ENCODE peak calls at places on chromosomes 11 and 22, in four cellular contexts. J is ovary, B is tibial nerve, I is transverse colon. L is an unnamed sample.

GRCh38 chr11:30719420-30719819 is 133.3 kb upstream of the MPPED2 start:
- DNase-seq in J (no peak), B (no peak), I (no peak), L (no peak)

GRCh38 chr11:111635706-111636045 is 33.4 kb downstream of the SIK2 start:
- DNase-seq in I (peak; percentile 24), J (peak; percentile 35), B (peak; percentile 14), L (peak; percentile 24)

GRCh38 chr11:84313830-84314359 is 1027.7 kb upstream of the CCDC90B start:
- DNase-seq in J (no peak), I (no peak), B (no peak), L (no peak)

GRCh38 chr11:87859583-87859982 is 315.7 kb downstream of the RAB38 start:
- DNase-seq in I (no peak), B (peak; percentile 15), J (no peak), L (no peak)

GRCh38 chr22:25365491-25366261 is 146.2 kb downstream of the CRYBB2 start:
- DNase-seq in I (no peak), B (no peak), J (no peak), L (no peak)

GRCh38 chr11:80083561-80083960 is 642.7 kb upstream of the TENM4 start:
- DNase-seq in I (peak; percentile 7), B (no peak), J (no peak), L (no peak)

GRCh38 chr11:58676563-58677135 is 54.2 kb downstream of the CNTF start:
- DNase-seq in J (no peak), I (no peak), B (no peak), L (no peak)

GRCh38 chr11:35337136-35337918 is 82.0 kb downstream of the SLC1A2 start:
- DNase-seq in I (no peak), J (no peak), B (no peak), L (no peak)

GRCh38 chr22:44449061-44449682 is 48.9 kb downstream of the RTL6 start:
- DNase-seq in J (no peak), I (no peak), B (no peak), L (no peak)

GRCh38 chr11:1410366-1411291 is 20.9 kb downstream of the BRSK2 start:
- DNase-seq in J (no peak), B (no peak), I (no peak), L (no peak)

GRCh38 chr11:77039491-77040400 is 5.5 kb downstream of the B3GNT6 start:
- DNase-seq in J (no peak), B (peak; percentile 38), I (peak; percentile 74), L (no peak)

GRCh38 chr11:1218788-1219445 is 3.9 kb upstream of the MUC5B start:
- DNase-seq in I (peak; percentile 14), B (no peak), J (no peak), L (no peak)

GRCh38 chr11:45532552-45532951 is 132.9 kb downstream of the CHST1 start:
- DNase-seq in I (no peak), B (no peak), J (no peak), L (no peak)

GRCh38 chr22:41541484-41541883 is 2.8 kb downstream of the POLR3H start:
- DNase-seq in J (no peak), B (no peak), I (no peak), L (no peak)

GRCh38 chr11:124970925-124971324 is 16.9 kb downstream of the CCDC15 start:
- DNase-seq in B (no peak), J (no peak), I (no peak), L (no peak)

GRCh38 chr11:36492724-36493304 is 17.3 kb downstream of the TRAF6 start:
- DNase-seq in I (no peak), B (peak; percentile 35), J (no peak), L (peak; percentile 23)

GRCh38 chr11:123526027-123526805 is 96.1 kb downstream of the GRAMD1B start:
- DNase-seq in J (no peak), I (no peak), B (no peak), L (no peak)

GRCh38 chr11:71430166-71430565 is 18.0 kb downstream of the DHCR7 start:
- DNase-seq in B (no peak), I (no peak), J (no peak), L (no peak)

GRCh38 chr11:119115484-119116234 is 5.7 kb upstream of the HINFP start:
- DNase-seq in I (peak; percentile 36), J (no peak), B (no peak), L (no peak)

GRCh38 chr11:129331217-129331616 is 44.4 kb upstream of the BARX2 start:
- DNase-seq in B (no peak), J (no peak), I (peak; percentile 63), L (no peak)

GRCh38 chr11:116640641-116641402 is 132.0 kb downstream of the BUD13 start:
- DNase-seq in B (no peak), J (no peak), I (no peak), L (no peak)

GRCh38 chr22:38940985-38941384 is 16.4 kb upstream of the APOBEC3A start:
- DNase-seq in I (no peak), B (no peak), J (no peak), L (no peak)

GRCh38 chr22:35904332-35904692 is 124.3 kb downstream of the RBFOX2 start:
- DNase-seq in I (no peak), B (no peak), J (no peak), L (no peak)

GRCh38 chr11:2517386-2518064 is 72.7 kb downstream of the KCNQ1 start:
- DNase-seq in I (peak; percentile 5), B (no peak), J (peak; percentile 4), L (peak; percentile 10)

GRCh38 chr11:41446566-41446965 is 12.9 kb downstream of the LRRC4C start:
- DNase-seq in B (no peak), I (no peak), J (no peak), L (no peak)

GRCh38 chr11:124207102-124207792 is 24.1 kb downstream of the OR10D3 start:
- DNase-seq in J (no peak), B (no peak), I (no peak), L (no peak)

GRCh38 chr11:117334896-117335295 is 7.2 kb downstream of the CEP164 start:
- DNase-seq in I (no peak), J (no peak), B (no peak), L (no peak)

GRCh38 chr11:7021318-7021717 is 1.0 kb downstream of the NLRP14 start:
- DNase-seq in I (no peak), B (no peak), J (no peak), L (no peak)

GRCh38 chr11:3165916-3166267 is 782 bp upstream of the OSBPL5 start:
- DNase-seq in B (no peak), I (peak; percentile 5), J (no peak), L (peak; percentile 21)

GRCh38 chr11:130145975-130146776 is 13.4 kb upstream of the ST14 start:
- DNase-seq in J (no peak), B (no peak), I (peak; percentile 88), L (no peak)

GRCh38 chr11:15278129-15278528 is 163.4 kb downstream of the INSC start:
- DNase-seq in I (no peak), B (no peak), J (no peak), L (no peak)

GRCh38 chr11:65870706-65871681 is 1.6 kb downstream of the EFEMP2 start:
- DNase-seq in J (no peak), I (no peak), B (no peak), L (no peak)

GRCh38 chr11:65868076-65868667 is 4.4 kb downstream of the EFEMP2 start:
- DNase-seq in B (no peak), I (no peak), J (peak; percentile 28), L (no peak)

GRCh38 chr11:65868907-65869306 is 3.7 kb downstream of the EFEMP2 start:
- DNase-seq in B (no peak), I (no peak), J (no peak), L (no peak)

GRCh38 chr11:65870307-65870658 is 2.3 kb downstream of the EFEMP2 start:
- DNase-seq in B (no peak), J (no peak), I (no peak), L (no peak)

GRCh38 chr11:65869643-65870306 is 2.8 kb downstream of the EFEMP2 start:
- DNase-seq in J (no peak), B (no peak), I (no peak), L (no peak)
- TF ChIP-seq POLR2A in J (no peak), B (no peak), I (no peak), L (no peak)

DNA sequence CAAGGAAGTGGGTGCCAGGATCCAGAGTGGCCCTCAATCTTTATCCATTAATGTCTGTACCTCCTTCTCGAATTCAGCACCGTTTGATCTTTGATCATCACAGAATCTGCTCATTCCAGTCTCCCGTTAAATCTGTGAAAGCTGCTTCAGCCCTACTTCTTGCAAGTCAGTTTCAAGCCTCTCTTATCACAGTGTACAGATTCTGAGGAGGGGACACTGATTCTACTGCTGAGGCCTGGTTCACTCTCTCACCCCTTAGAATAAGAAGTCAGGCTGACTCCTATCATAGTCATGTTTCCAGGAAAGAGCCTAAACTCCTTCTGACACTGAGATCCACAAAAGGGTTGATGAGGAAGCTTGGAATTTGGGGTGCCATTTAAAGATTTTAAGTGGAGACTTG is 39.0 kb downstream of the MAML2 start:
- DNase-seq in B (no peak), J (no peak), I (no peak), L (no peak)
- H3K4me1 ChIP-seq in B (peaks cover 49% of the 10 kb centered on the region), J (peaks cover 28% of the 10 kb centered on the region), I (peaks cover 65% of the 10 kb centered on the region), L (peaks cover 12% of the 10 kb centered on the region)

GRCh38 chr22:27139935-27140493 is 482.6 kb downstream of the MIAT start:
- DNase-seq in J (peak; percentile 45), B (no peak), I (no peak), L (peak; percentile 36)
- H3K27ac ChIP-seq in J (no peak overlapping the region), B (no peak overlapping the region), I (no peak overlapping the region), L (no peak overlapping the region)

GRCh38 chr11:65859134-65859811 is 960 bp upstream of the MUS81 start:
- DNase-seq in J (peak; percentile 100), I (peak; percentile 99), B (peak; percentile 98), L (peak; percentile 100)
- TF ChIP-seq POLR2A in J (peak; percentile 97), I (peak; percentile 90), B (peak; percentile 96), L (peak; percentile 99)

DNA sequence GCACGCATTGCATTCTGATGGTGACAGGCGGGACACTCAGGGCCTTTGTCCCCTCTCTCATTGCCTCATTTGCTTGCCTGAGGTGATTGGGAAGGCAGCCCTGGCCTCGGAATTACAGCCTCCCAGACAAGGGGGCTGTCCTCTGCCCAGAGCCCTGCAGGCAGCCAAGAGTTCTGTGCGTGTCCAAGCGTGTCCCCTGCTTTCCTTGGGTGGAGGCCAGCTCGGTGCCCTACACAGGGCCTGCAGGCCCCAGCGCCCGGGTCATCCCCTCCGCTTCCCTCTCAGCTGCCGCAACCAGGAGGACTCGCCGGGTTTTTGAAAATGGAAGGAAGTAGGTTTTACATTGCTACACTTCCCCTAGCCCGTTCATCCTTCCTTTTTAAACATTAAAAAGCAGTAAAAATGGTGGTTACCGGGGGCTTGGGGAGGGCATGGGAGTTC is 1.9 kb downstream of the GRAMD4 start:
- DNase-seq in I (no peak), J (no peak), B (no peak), L (no peak)
- H3K4me1 ChIP-seq in I (peaks cover 15% of the 10 kb centered on the region), J (peaks cover 12% of the 10 kb centered on the region), B (peaks cover 38% of the 10 kb centered on the region), L (no peaks in the 10 kb centered on the region)

DNA sequence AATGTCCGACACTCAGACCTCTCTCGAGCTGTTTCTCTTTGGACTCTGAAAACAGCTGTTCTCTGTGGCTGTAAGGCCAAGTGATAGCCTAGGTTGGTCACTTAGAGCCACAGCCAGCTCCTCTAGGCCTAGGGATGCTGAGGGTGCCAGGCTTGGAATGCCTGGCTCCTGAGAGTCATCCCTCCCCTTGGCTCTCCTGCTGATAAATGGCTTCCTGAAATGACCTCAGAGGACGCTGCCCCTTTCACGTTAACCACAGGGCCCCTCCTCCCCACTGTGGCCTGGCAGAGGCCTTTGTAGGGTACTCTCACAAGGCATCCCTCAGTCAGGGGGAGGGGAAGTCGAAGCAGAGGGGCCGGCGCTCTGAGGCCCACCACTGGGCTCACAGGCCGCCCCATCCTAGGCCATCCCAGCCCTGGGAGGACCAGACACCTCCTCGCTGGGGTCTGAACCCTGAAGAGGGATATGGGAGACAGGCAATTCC is 51.0 kb downstream of the ARFGAP3 start:
- DNase-seq in J (no peak), B (no peak), I (no peak), L (no peak)
- H3K27ac ChIP-seq in J (no peak overlapping the region), B (peak overlapping the region; percentile 60), I (peak overlapping the region; percentile 6), L (peak overlapping the region; percentile 72)